ENCODE peak calls at places on chromosomes 5 and 9, in five cellular contexts. I, N, O, B and V are unnamed samples.

GRCh38 chr5:1633605-1634336 is 110.0 kb upstream of the LPCAT1 start:
- DNase-seq in I (no peak), N (peak; percentile 63), O (peak; percentile 10), B (peak; percentile 80), V (peak; percentile 91)

GRCh38 chr9:107548298-107549142 is 59.0 kb upstream of the KLF4 start:
- DNase-seq in I (peak; percentile 52), N (no peak), O (no peak), B (peak; percentile 49), V (peak; percentile 33)

GRCh38 chr9:126419475-126419874 is 92.8 kb downstream of the MVB12B start:
- DNase-seq in I (no peak), N (no peak), O (no peak), B (peak; percentile 26), V (peak; percentile 92)

GRCh38 chr5:58200451-58200850 is 259.4 kb downstream of the PLK2 start:
- DNase-seq in I (no peak), N (no peak), O (no peak), B (no peak), V (no peak)

GRCh38 chr9:37309136-37309535 is 113.4 kb upstream of the GRHPR start:
- DNase-seq in I (no peak), N (no peak), O (no peak), B (no peak), V (peak; percentile 47)

GRCh38 chr5:142807378-142807911 is 37.3 kb downstream of the ARHGAP26 start:
- DNase-seq in I (no peak), N (no peak), O (no peak), B (no peak), V (peak; percentile 80)

GRCh38 chr9:129253820-129254381 is 75.8 kb upstream of the IER5L start:
- DNase-seq in I (no peak), N (no peak), O (no peak), B (peak; percentile 82), V (no peak)

GRCh38 chr9:89684912-89685636 is 80.3 kb downstream of the GADD45G start:
- DNase-seq in I (no peak), N (no peak), O (no peak), B (peak; percentile 47), V (peak; percentile 69)

GRCh38 chr9:131402738-131403492 is 9.0 kb downstream of the PRRC2B start:
- DNase-seq in I (no peak), N (no peak), O (no peak), B (peak; percentile 90), V (peak; percentile 90)

GRCh38 chr5:89047591-89047990 is 164.6 kb upstream of the MEF2C start:
- DNase-seq in I (no peak), N (no peak), O (no peak), B (no peak), V (no peak)

GRCh38 chr9:131348631-131349521 is 45.0 kb upstream of the PRRC2B start:
- DNase-seq in I (no peak), N (no peak), O (no peak), B (no peak), V (peak; percentile 33)

GRCh38 chr5:165502893-165503696 is 1997.7 kb downstream of the MAT2B start:
- DNase-seq in I (no peak), N (no peak), O (no peak), B (no peak), V (no peak)

GRCh38 chr9:38160613-38161215 is 91.7 kb upstream of the SHB start:
- DNase-seq in I (peak; percentile 36), N (peak; percentile 62), O (no peak), B (peak; percentile 62), V (peak; percentile 85)

GRCh38 chr5:1751026-1751863 is 48.4 kb downstream of the MRPL36 start:
- DNase-seq in I (no peak), N (no peak), O (no peak), B (no peak), V (peak; percentile 13)

GRCh38 chr5:170333161-170333909 is 35.8 kb upstream of the LCP2 start:
- DNase-seq in I (no peak), N (peak; percentile 48), O (no peak), B (no peak), V (peak; percentile 84)

GRCh38 chr5:151678713-151679112 is 8.0 kb downstream of the SPARC start:
- DNase-seq in I (no peak), N (no peak), O (no peak), B (no peak), V (no peak)

GRCh38 chr5:96439477-96440184 is 6.6 kb upstream of the PCSK1 start:
- DNase-seq in I (no peak), N (no peak), O (no peak), B (no peak), V (peak; percentile 23)

GRCh38 chr5:150636391-150637244 is 3.8 kb upstream of the SYNPO start:
- DNase-seq in I (no peak), N (no peak), O (no peak), B (peak; percentile 76), V (peak; percentile 82)

GRCh38 chr9:35232867-35233544 is 71.2 kb downstream of the UNC13B start:
- DNase-seq in I (no peak), N (no peak), O (no peak), B (no peak), V (peak; percentile 22)